ENCODE peak calls at places on chromosome X, in nine cellular contexts. L is upper lobe of left lung, Y is stomach, M is HCT116, O is GM23338, U is Panc1, W is SK-N-SH, S is breast epithelium, N is spleen. H is an unnamed sample.

GRCh38 chrX:16778545-16778944 is 7.7 kb upstream of the TXLNG start:
- DNase-seq in L (no peak), Y (no peak), M (no peak), O (no peak), U (no peak), W (no peak), S (no peak), N (no peak), H (no peak)

GRCh38 chrX:47658684-47659515 is at the start of gene UXT:
- DNase-seq in L (peak; percentile 95), Y (peak; percentile 91), M (peak; percentile 89), O (peak; percentile 95), U (peak; percentile 78), W (peak; percentile 83), S (peak; percentile 90), N (peak; percentile 96), H (peak; percentile 98)

GRCh38 chrX:153725832-153726285 is 1.2 kb downstream of the ABCD1 start:
- DNase-seq in L (peak; percentile 85), Y (no peak), M (no peak), O (no peak), U (no peak), W (peak; percentile 41), S (no peak), N (no peak), H (no peak)

GRCh38 chrX:103565752-103566151 is 19.6 kb upstream of the TCEAL4 start:
- DNase-seq in L (no peak), Y (no peak), M (no peak), O (no peak), U (no peak), W (no peak), S (no peak), N (no peak), H (no peak)

GRCh38 chrX:41308884-41309655 is 24.9 kb upstream of the DDX3X start:
- DNase-seq in L (no peak), Y (no peak), M (no peak), O (no peak), U (no peak), W (no peak), S (no peak), N (no peak), H (no peak)

GRCh38 chrX:75038925-75039324 is 113.7 kb upstream of the NEXMIF start:
- DNase-seq in L (no peak), Y (no peak), M (peak; percentile 8), O (peak; percentile 41), U (peak; percentile 13), W (no peak), S (no peak), N (no peak), H (no peak)

GRCh38 chrX:136954930-136955329 is 74.4 kb upstream of the RBMX start:
- DNase-seq in L (no peak), Y (no peak), M (peak; percentile 0), O (peak; percentile 21), U (peak; percentile 7), W (peak; percentile 27), S (no peak), N (no peak), H (no peak)

GRCh38 chrX:153761863-153762262 is 2.2 kb upstream of the PLXNB3 start:
- DNase-seq in L (peak; percentile 8), Y (no peak), M (no peak), O (no peak), U (no peak), W (no peak), S (no peak), N (peak; percentile 50), H (no peak)

GRCh38 chrX:143571521-143571920 is 54.2 kb upstream of the SPANXN3 start:
- DNase-seq in L (no peak), Y (no peak), M (no peak), O (no peak), U (no peak), W (no peak), S (no peak), N (no peak), H (no peak)

GRCh38 chrX:45806410-45807121 is 605.9 kb upstream of the DIPK2B start:
- DNase-seq in L (no peak), Y (no peak), M (no peak), O (no peak), U (no peak), W (no peak), S (no peak), N (no peak), H (no peak)

GRCh38 chrX:152897216-152898144 is at the start of gene ZNF185:
- DNase-seq in L (peak; percentile 92), Y (peak; percentile 73), M (no peak), O (peak; percentile 89), U (no peak), W (peak; percentile 70), S (peak; percentile 73), N (peak; percentile 65), H (no peak)

GRCh38 chrX:108018659-108019381 is 26.0 kb upstream of the VSIG1 start:
- DNase-seq in L (no peak), Y (no peak), M (no peak), O (no peak), U (no peak), W (no peak), S (no peak), N (no peak), H (no peak)

GRCh38 chrX:11944486-11944885 is 186.4 kb downstream of the MSL3 start:
- DNase-seq in L (no peak), Y (no peak), M (no peak), O (peak; percentile 74), U (no peak), W (peak; percentile 26), S (no peak), N (no peak), H (no peak)

GRCh38 chrX:125894947-125895346 is 271.1 kb downstream of the DCAF12L2 start:
- DNase-seq in L (no peak), Y (no peak), M (no peak), O (peak; percentile 21), U (no peak), W (no peak), S (no peak), N (no peak), H (no peak)

GRCh38 chrX:28581522-28581921 is 5.7 kb upstream of the IL1RAPL1 start:
- DNase-seq in L (no peak), Y (no peak), M (no peak), O (no peak), U (no peak), W (no peak), S (no peak), N (no peak), H (no peak)

GRCh38 chrX:151738751-151739150 is 4.2 kb downstream of the CNGA2 start:
- DNase-seq in L (no peak), Y (peak; percentile 17), M (no peak), O (no peak), U (no peak), W (no peak), S (no peak), N (peak; percentile 54), H (no peak)

GRCh38 chrX:31130457-31131215 is 58.8 kb upstream of the FTHL17 start:
- DNase-seq in L (no peak), Y (no peak), M (no peak), O (no peak), U (no peak), W (peak; percentile 10), S (no peak), N (no peak), H (no peak)

DNA sequence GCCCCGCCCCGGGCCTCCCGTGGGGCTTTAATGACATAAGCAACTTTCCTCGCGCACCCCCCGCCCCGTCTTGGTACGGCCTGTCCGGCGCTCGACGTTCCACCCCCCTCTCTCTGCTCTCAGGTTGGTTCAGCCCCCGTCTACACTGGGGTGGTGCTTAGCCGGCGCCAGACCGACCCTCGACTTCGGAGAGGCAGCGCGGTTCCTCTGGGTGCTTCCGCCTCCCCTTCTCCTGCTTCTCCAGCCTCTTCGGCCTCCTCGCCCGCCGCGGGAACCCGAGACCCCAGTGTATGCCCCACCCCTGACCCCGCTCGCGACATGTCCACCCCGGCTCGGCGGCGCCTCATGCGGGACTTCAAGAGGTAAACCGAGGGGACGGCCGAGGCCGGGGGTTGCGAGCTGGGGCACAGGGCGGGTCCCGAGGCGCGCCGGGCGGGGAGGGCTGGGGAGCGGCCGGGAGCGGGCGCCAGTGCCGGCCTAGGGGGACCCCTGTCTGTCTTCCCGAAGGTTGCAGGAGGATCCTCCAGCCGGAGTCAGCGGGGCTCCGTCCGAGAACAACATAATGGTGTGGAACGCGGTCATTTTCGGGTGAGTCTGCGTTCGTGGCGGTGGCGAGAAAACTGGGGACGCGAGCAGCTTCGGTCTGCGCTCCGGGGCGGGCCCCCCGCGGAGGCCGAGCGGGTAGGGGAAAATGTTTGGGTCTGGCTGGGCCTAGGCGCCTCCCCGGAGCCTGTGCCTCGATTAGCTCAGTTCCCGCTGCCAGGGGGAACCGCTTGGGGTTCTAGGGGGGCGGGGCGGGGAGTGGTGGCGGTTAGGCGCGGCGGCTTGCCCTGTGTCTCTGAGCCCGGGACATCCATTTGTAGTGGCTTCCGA is at the start of gene UBE2A:
- DNase-seq in L (peak; percentile 96), Y (peak; percentile 90), M (peak; percentile 79), O (peak; percentile 93), U (no peak), W (peak; percentile 93), S (peak; percentile 83), N (peak; percentile 96), H (peak; percentile 95)
- TF ChIP-seq POLR2AphosphoS5 in L (peak; percentile 94), Y (peak; percentile 65), M (peak; percentile 94), O (peak; percentile 95), U (peak; percentile 94), W (peak; percentile 89), S (peak; percentile 73), N (peak; percentile 97), H (peak; percentile 85)

GRCh38 chrX:132292753-132293152 is 73.5 kb upstream of the RAP2C start:
- DNase-seq in L (no peak), Y (no peak), M (peak; percentile 15), O (peak; percentile 63), U (peak; percentile 24), W (peak; percentile 54), S (no peak), N (no peak), H (no peak)
- TF ChIP-seq CTCF in L (peak; percentile 53), Y (no peak), M (peak; percentile 38), O (peak; percentile 64), U (peak; percentile 75), W (peak; percentile 80), S (peak; percentile 38), N (peak; percentile 50), H (peak; percentile 57)

GRCh38 chrX:40094041-40094899 is 3.5 kb downstream of the BCOR start:
- DNase-seq in L (peak; percentile 84), Y (no peak), M (no peak), O (no peak), U (no peak), W (peak; percentile 65), S (no peak), N (peak; percentile 82), H (no peak)
- TF ChIP-seq POLR2AphosphoS5 in L (no peak), Y (no peak), M (no peak), O (no peak), U (no peak), W (no peak), S (no peak), N (peak; percentile 69), H (peak; percentile 50)

GRCh38 chrX:42776195-42776594 is 1.8 kb downstream of the PPP1R2C start:
- DNase-seq in L (no peak), Y (no peak), M (no peak), O (no peak), U (no peak), W (no peak), S (no peak), N (no peak), H (no peak)

GRCh38 chrX:42772874-42773273 is 5.1 kb downstream of the PPP1R2C start:
- DNase-seq in L (no peak), Y (no peak), M (no peak), O (no peak), U (no peak), W (no peak), S (no peak), N (no peak), H (no peak)

GRCh38 chrX:42770566-42770965 is 7.4 kb downstream of the PPP1R2C start:
- DNase-seq in L (no peak), Y (no peak), M (no peak), O (no peak), U (no peak), W (no peak), S (no peak), N (no peak), H (no peak)

GRCh38 chrX:42771836-42772335 is 6.1 kb downstream of the PPP1R2C start:
- DNase-seq in L (no peak), Y (no peak), M (no peak), O (no peak), U (no peak), W (no peak), S (no peak), N (no peak), H (no peak)
- TF ChIP-seq CTCF in L (no peak), Y (no peak), M (no peak), O (no peak), U (no peak), W (no peak), S (no peak), N (no peak), H (no peak)